ENCODE peak calls at places on chromosomes 5 and 9, in four cellular contexts. G, B, S and O are unnamed samples.

GRCh38 chr9:121736964-121737462 is 85.6 kb downstream of the DAB2IP start:
- DNase-seq in G (no peak), B (no peak), S (no peak), O (peak)

GRCh38 chr9:75889977-75890540 is 414 bp upstream of the PCSK5 start:
- DNase-seq in G (no peak), B (peak), S (peak), O (peak)

GRCh38 chr5:151925396-151925750 is 722 bp upstream of the GLRA1 start:
- DNase-seq in G (no peak), B (no peak), S (no peak), O (no peak)

GRCh38 chr9:127776195-127776918 is 2.1 kb downstream of the SH2D3C start:
- DNase-seq in G (peak), B (no peak), S (no peak), O (no peak)

GRCh38 chr5:135481387-135481786 is 29.2 kb upstream of the TIFAB start:
- DNase-seq in G (no peak), B (no peak), S (no peak), O (no peak)

GRCh38 chr5:78587081-78587774 is 61.3 kb downstream of the LHFPL2 start:
- DNase-seq in G (no peak), B (no peak), S (no peak), O (no peak)

GRCh38 chr5:72956324-72957140 is 691 bp downstream of the FCHO2 start:
- DNase-seq in G (no peak), B (peak), S (peak), O (peak)

GRCh38 chr9:19050637-19051591 is 1.7 kb downstream of the RRAGA start:
- DNase-seq in G (no peak), B (no peak), S (peak), O (peak)

GRCh38 chr5:144237851-144238250 is 67.2 kb downstream of the KCTD16 start:
- DNase-seq in G (no peak), B (peak), S (no peak), O (no peak)

GRCh38 chr9:136603901-136604816 is 58.3 kb upstream of the NOTCH1 start:
- DNase-seq in G (no peak), B (no peak), S (no peak), O (no peak)

GRCh38 chr5:140176028-140176382 is 1.0 kb downstream of the CYSTM1 start:
- DNase-seq in G (no peak), B (no peak), S (no peak), O (no peak)

GRCh38 chr9:117825609-117826347 is 121.6 kb downstream of the TLR4 start:
- DNase-seq in G (no peak), B (no peak), S (no peak), O (no peak)

GRCh38 chr5:4647955-4648354 is 492.2 kb upstream of the ADAMTS16 start:
- DNase-seq in G (no peak), B (no peak), S (no peak), O (no peak)